ENCODE peak calls at places on chromosomes 11 and 22, in six cellular contexts. U is uterus, K is spleen, M is OCI-LY7, Y is body of pancreas, F is left lung. B is an unnamed sample.

GRCh38 chr11:2377511-2378443 is 667 bp downstream of the CD81 start:
- DNase-seq in U (peak; percentile 82), K (peak; percentile 91), M (peak; percentile 70), Y (peak; percentile 77), F (peak; percentile 87), B (no peak)

GRCh38 chr11:113317297-113317696 is 2.9 kb downstream of the TTC12 start:
- DNase-seq in U (no peak), K (no peak), M (no peak), Y (no peak), F (no peak), B (no peak)

GRCh38 chr11:103354656-103355055 is 245.4 kb downstream of the DYNC2H1 start:
- DNase-seq in U (no peak), K (no peak), M (no peak), Y (no peak), F (no peak), B (no peak)

GRCh38 chr11:12053606-12054361 is 45.4 kb upstream of the DKK3 start:
- DNase-seq in U (no peak), K (no peak), M (no peak), Y (no peak), F (no peak), B (no peak)

GRCh38 chr22:32226236-32227119 is 21.6 kb upstream of the RFPL2 start:
- DNase-seq in U (no peak), K (no peak), M (no peak), Y (no peak), F (no peak), B (no peak)

GRCh38 chr22:25751174-25751581 is 9.2 kb downstream of the MYO18B start:
- DNase-seq in U (no peak), K (no peak), M (no peak), Y (no peak), F (no peak), B (no peak)

GRCh38 chr22:42602470-42602869 is 12.2 kb downstream of the POLDIP3 start:
- DNase-seq in U (no peak), K (no peak), M (no peak), Y (no peak), F (no peak), B (no peak)

GRCh38 chr11:120398184-120398583 is 62.0 kb downstream of the ARHGEF12 start:
- DNase-seq in U (no peak), K (no peak), M (no peak), Y (no peak), F (no peak), B (no peak)

GRCh38 chr11:65329944-65330403 is 3.7 kb upstream of the DPF2 start:
- DNase-seq in U (peak; percentile 96), K (peak; percentile 80), M (peak; percentile 96), Y (peak; percentile 93), F (peak; percentile 9), B (peak; percentile 79)
- H3K4me1 ChIP-seq in U (no peaks in the 10 kb centered on the region), K (peaks cover 12% of the 10 kb centered on the region), M (peaks cover 12% of the 10 kb centered on the region), Y (peaks cover 17% of the 10 kb centered on the region), F (peaks cover 17% of the 10 kb centered on the region), B (peaks cover 7% of the 10 kb centered on the region)

GRCh38 chr22:50136431-50137047 is 34.0 kb upstream of the PANX2 start:
- DNase-seq in U (no peak), K (no peak), M (no peak), Y (no peak), F (no peak), B (no peak)
- H3K27ac ChIP-seq in U (peak overlapping the region; percentile 26), K (no peak overlapping the region), M (no peak overlapping the region), Y (no peak overlapping the region), F (no peak overlapping the region), B (peak overlapping the region; percentile 9)

GRCh38 chr11:704799-705645 is 1.0 kb upstream of the EPS8L2 start:
- DNase-seq in U (peak; percentile 56), K (peak; percentile 77), M (no peak), Y (peak; percentile 89), F (peak; percentile 89), B (no peak)
- H3K4me3 ChIP-seq in U (peak overlapping the region; percentile 29), K (no peak overlapping the region), M (no peak overlapping the region), Y (peak overlapping the region; percentile 45), F (peak overlapping the region; percentile 40), B (peak overlapping the region; percentile 92)

GRCh38 chr22:35564975-35565867 is 24.6 kb downstream of the RASD2 start:
- DNase-seq in U (no peak), K (no peak), M (no peak), Y (no peak), F (no peak), B (no peak)

GRCh38 chr22:35560824-35561223 is 20.2 kb downstream of the RASD2 start:
- DNase-seq in U (no peak), K (no peak), M (no peak), Y (no peak), F (no peak), B (no peak)

GRCh38 chr22:35561796-35562526 is 21.3 kb downstream of the RASD2 start:
- DNase-seq in U (no peak), K (no peak), M (no peak), Y (no peak), F (peak; percentile 49), B (no peak)

GRCh38 chr22:35560366-35560765 is 19.7 kb downstream of the RASD2 start:
- DNase-seq in U (no peak), K (no peak), M (no peak), Y (no peak), F (no peak), B (no peak)

DNA sequence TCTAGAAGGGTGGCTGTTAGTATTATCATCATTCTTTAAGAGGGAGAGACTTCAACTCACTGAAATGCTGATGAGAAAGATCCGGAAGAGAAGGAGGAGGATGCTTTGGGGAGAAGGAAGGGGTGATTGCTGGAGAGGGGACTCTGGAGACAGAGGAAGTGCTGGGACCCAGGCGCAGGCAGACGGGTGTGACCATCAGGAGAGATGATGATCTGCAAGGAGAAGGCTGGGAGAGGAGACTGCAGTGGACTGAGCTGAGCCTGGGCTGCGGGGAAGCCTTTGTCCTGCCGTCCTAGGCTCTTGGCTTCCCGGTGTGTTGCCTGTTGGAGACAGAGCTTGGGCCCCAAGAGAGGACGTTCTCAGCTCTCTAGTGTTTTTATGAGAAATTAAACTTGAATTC is 22.6 kb downstream of the RASD2 start:
- DNase-seq in U (no peak), K (no peak), M (no peak), Y (no peak), F (no peak), B (no peak)
- H3K4me1 ChIP-seq in U (peaks cover 4% of the 10 kb centered on the region), K (no peaks in the 10 kb centered on the region), M (no peaks in the 10 kb centered on the region), Y (peaks cover under 1% of the 10 kb centered on the region), F (no peaks in the 10 kb centered on the region), B (no peaks in the 10 kb centered on the region)

DNA sequence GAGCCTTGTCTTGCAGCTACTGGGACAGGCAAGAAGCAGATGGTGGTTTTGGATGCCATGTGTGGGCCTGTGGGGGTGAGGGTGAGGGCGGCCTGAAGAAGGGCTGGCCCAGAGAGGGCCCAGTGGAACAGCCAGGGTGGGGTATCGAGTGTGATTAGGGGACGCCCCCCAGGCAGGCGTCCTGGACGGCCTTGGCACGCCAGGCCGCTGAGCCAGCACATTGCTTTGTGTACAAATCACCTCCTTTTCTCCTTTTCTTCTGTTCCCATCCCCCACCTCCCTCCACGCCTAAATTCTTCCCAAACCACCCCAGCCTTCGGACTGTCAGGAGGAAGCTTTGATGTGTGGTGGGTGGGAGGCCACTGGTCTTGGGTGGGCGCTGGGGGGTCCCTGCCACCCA is 7.8 kb upstream of the CD248 start:
- DNase-seq in U (no peak), K (no peak), M (no peak), Y (no peak), F (peak; percentile 57), B (no peak)
- H3K27ac ChIP-seq in U (no peak overlapping the region), K (no peak overlapping the region), M (no peak overlapping the region), Y (no peak overlapping the region), F (no peak overlapping the region), B (no peak overlapping the region)